ENCODE peak calls at places on chromosome 9, in ten cellular contexts. M is endothelial cell; D is T-helper 2 cell; Y is IMR-90; C is heart right ventricle; J is HEK293T; T is mesothelial cell of epicardium; E is stimulated activated CD4-positive, alpha-beta T cell treated with anti-CD3 and anti-CD28 coated beads, Interleukin-12 subunit alpha, Interleukin-12 subunit beta, amount 100 ng/mL, for 4 hours; S is glutamatergic neuron; Z is WTC11. U is an unnamed sample.

GRCh38 chr9:79013715-79014610 is 557.8 kb upstream of the TLE4 start:
- DNase-seq in M (no peak), D (no peak), Y (peak), C (no peak), J (no peak), T (no peak), E (no peak), S (no peak), Z (no peak), U (no peak)

GRCh38 chr9:73200694-73201432 is 49.2 kb downstream of the ANXA1 start:
- DNase-seq in M (no peak), D (peak), Y (peak), C (no peak), J (peak), T (no peak), E (no peak), S (no peak), Z (no peak), U (no peak)

GRCh38 chr9:135404451-135405144 is 75.0 kb upstream of the PPP1R26 start:
- DNase-seq in M (no peak), D (no peak), Y (no peak), C (no peak), J (no peak), T (no peak), E (no peak), S (no peak), Z (no peak), U (no peak)

GRCh38 chr9:38114905-38115304 is 45.9 kb upstream of the SHB start:
- DNase-seq in M (no peak), D (no peak), Y (no peak), C (no peak), J (no peak), T (no peak), E (no peak), S (no peak), Z (no peak), U (no peak)

GRCh38 chr9:123507992-123508391 is 152.0 kb downstream of the CRB2 start:
- DNase-seq in M (no peak), D (no peak), Y (peak), C (no peak), J (no peak), T (no peak), E (no peak), S (no peak), Z (no peak), U (no peak)

GRCh38 chr9:17578911-17579793 is at the start of gene SH3GL2:
- DNase-seq in M (peak), D (no peak), Y (peak), C (peak), J (peak), T (peak), E (no peak), S (peak), Z (peak), U (no peak)

GRCh38 chr9:109555215-109555614 is 57.1 kb upstream of the PTPN3 start:
- DNase-seq in M (no peak), D (no peak), Y (no peak), C (no peak), J (no peak), T (no peak), E (no peak), S (no peak), Z (no peak), U (no peak)

GRCh38 chr9:127170049-127170448 is 47.6 kb upstream of the ANGPTL2 start:
- DNase-seq in M (no peak), D (no peak), Y (no peak), C (no peak), J (no peak), T (no peak), E (no peak), S (no peak), Z (no peak), U (no peak)

GRCh38 chr9:4126184-4126865 is 173.5 kb downstream of the GLIS3 start:
- DNase-seq in M (no peak), D (no peak), Y (peak), C (no peak), J (no peak), T (no peak), E (no peak), S (no peak), Z (no peak), U (no peak)

GRCh38 chr9:134326754-134327526 is 685 bp downstream of the RXRA start:
- DNase-seq in M (peak), D (no peak), Y (peak), C (no peak), J (peak), T (no peak), E (no peak), S (peak), Z (no peak), U (peak)

GRCh38 chr9:121639619-121640018 is 11.8 kb upstream of the DAB2IP start:
- DNase-seq in M (no peak), D (no peak), Y (no peak), C (no peak), J (no peak), T (no peak), E (no peak), S (no peak), Z (no peak), U (no peak)

GRCh38 chr9:135783540-135784245 is 81.7 kb downstream of the KCNT1 start:
- DNase-seq in M (no peak), D (no peak), Y (no peak), C (no peak), J (no peak), T (no peak), E (no peak), S (no peak), Z (no peak), U (no peak)

GRCh38 chr9:88772602-88773001 is 218.7 kb upstream of the S1PR3 start:
- DNase-seq in M (no peak), D (no peak), Y (no peak), C (no peak), J (no peak), T (no peak), E (no peak), S (no peak), Z (no peak), U (no peak)

GRCh38 chr9:93193373-93193725 is 9.4 kb downstream of the WNK2 start:
- DNase-seq in M (no peak), D (no peak), Y (no peak), C (no peak), J (no peak), T (no peak), E (no peak), S (no peak), Z (no peak), U (no peak)

GRCh38 chr9:122110100-122110833 is 17.2 kb upstream of the TTLL11 start:
- DNase-seq in M (no peak), D (no peak), Y (no peak), C (no peak), J (no peak), T (no peak), E (no peak), S (no peak), Z (no peak), U (no peak)

GRCh38 chr9:136546697-136547481 is 1.0 kb upstream of the NOTCH1 start:
- DNase-seq in M (no peak), D (peak), Y (peak), C (no peak), J (no peak), T (no peak), E (peak), S (no peak), Z (no peak), U (no peak)

U was measured in HuH-7.5.